ENCODE peak calls at places on chromosomes 3 and 15, in four cellular contexts. D is ovary, J is NCI-H2081, L is astrocyte of the spinal cord. S is an unnamed sample.

GRCh38 chr15:53589526-53590057 is 169.9 kb downstream of the WDR72 start:
- DNase-seq in D (no peak), J (no peak), L (no peak), S (no peak)

GRCh38 chr3:123618768-123619484 is 34.1 kb upstream of the HACD2 start:
- DNase-seq in D (peak; percentile 79), J (peak; percentile 49), L (peak; percentile 75), S (peak; percentile 69)

GRCh38 chr15:97114900-97115763 is 784.6 kb downstream of the NR2F2 start:
- DNase-seq in D (no peak), J (no peak), L (no peak), S (peak; percentile 57)

GRCh38 chr15:89090791-89091666 is 2.8 kb downstream of the ABHD2 start:
- DNase-seq in D (no peak), J (peak; percentile 67), L (peak; percentile 79), S (no peak)

GRCh38 chr3:53293867-53294266 is 38.0 kb upstream of the TKT start:
- DNase-seq in D (no peak), J (no peak), L (no peak), S (no peak)

GRCh38 chr3:32996755-32997091 is 45.3 kb downstream of the CCR4 start:
- DNase-seq in D (no peak), J (no peak), L (no peak), S (no peak)

GRCh38 chr3:183692436-183692835 is 5.2 kb upstream of the YEATS2 start:
- DNase-seq in D (no peak), J (no peak), L (no peak), S (no peak)

GRCh38 chr3:128453521-128454309 is 13.0 kb downstream of the DNAJB8 start:
- DNase-seq in D (no peak), J (no peak), L (no peak), S (no peak)

GRCh38 chr15:36755341-36755740 is 175.9 kb downstream of the CDIN1 start:
- DNase-seq in D (no peak), J (peak; percentile 99), L (no peak), S (no peak)

GRCh38 chr3:9625656-9626055 is 23.6 kb upstream of the MTMR14 start:
- DNase-seq in D (no peak), J (no peak), L (no peak), S (no peak)

GRCh38 chr3:155242342-155242741 is 51.1 kb downstream of the STRIT1 start:
- DNase-seq in D (no peak), J (no peak), L (peak; percentile 35), S (no peak)

GRCh38 chr3:129530331-129530761 is 1.9 kb downstream of the RHO start:
- DNase-seq in D (no peak), J (no peak), L (peak; percentile 40), S (no peak)

GRCh38 chr15:67097893-67098740 is 32.7 kb downstream of the SMAD3 start:
- DNase-seq in D (no peak), J (no peak), L (peak; percentile 95), S (no peak)

GRCh38 chr15:68376447-68377060 is 55.4 kb downstream of the ITGA11 start:
- DNase-seq in D (peak; percentile 2), J (no peak), L (no peak), S (no peak)

GRCh38 chr15:87154771-87155170 is 1075.1 kb downstream of the AGBL1 start:
- DNase-seq in D (no peak), J (no peak), L (peak; percentile 81), S (no peak)

GRCh38 chr3:79368403-79368802 is 399.4 kb downstream of the ROBO1 start:
- DNase-seq in D (no peak), J (no peak), L (no peak), S (no peak)

GRCh38 chr15:69939513-69940440 is 157.9 kb downstream of the TLE3 start:
- DNase-seq in D (no peak), J (no peak), L (no peak), S (peak; percentile 27)

GRCh38 chr3:123883111-123883510 is 1.0 kb downstream of the MYLK start:
- DNase-seq in D (no peak), J (no peak), L (no peak), S (no peak)

GRCh38 chr15:98875309-98875708 is 132.3 kb downstream of the PGPEP1L start:
- DNase-seq in D (no peak), J (no peak), L (no peak), S (no peak)

GRCh38 chr3:25151497-25151896 is 276.6 kb upstream of the RARB start:
- DNase-seq in D (no peak), J (no peak), L (no peak), S (no peak)

GRCh38 chr3:14231998-14232501 is 53.4 kb downstream of the LSM3 start:
- DNase-seq in D (no peak), J (no peak), L (no peak), S (no peak)